ENCODE peak calls at places on chromosomes 1 and 21, in five cellular contexts. Y, X, V, Q and K are unnamed samples.

GRCh38 chr1:21944261-21945074 is 7.4 kb upstream of the HSPG2 start:
- DNase-seq in V (no peak), Q (no peak), Y (peak), X (no peak), K (no peak)

GRCh38 chr1:96557336-96557735 is 164.2 kb upstream of the PTBP2 start:
- DNase-seq in Q (no peak), X (no peak), Y (no peak), V (no peak), K (no peak)

GRCh38 chr1:234858722-234859121 is 248.7 kb upstream of the IRF2BP2 start:
- DNase-seq in V (no peak), Q (no peak), Y (no peak), X (no peak), K (no peak)

GRCh38 chr1:46002751-46003150 is 129.7 kb downstream of the PIK3R3 start:
- DNase-seq in Y (no peak), V (no peak), X (no peak), Q (no peak), K (no peak)

GRCh38 chr1:50180367-50180766 is 71.6 kb downstream of the ELAVL4 start:
- DNase-seq in Q (no peak), Y (no peak), V (no peak), X (no peak), K (no peak)

GRCh38 chr1:197027359-197027758 is 39.7 kb downstream of the F13B start:
- DNase-seq in X (no peak), V (peak), Y (no peak), Q (no peak), K (peak)

GRCh38 chr1:114669562-114670082 is at the start of gene DENND2C:
- DNase-seq in Q (no peak), V (no peak), Y (peak), X (no peak), K (no peak)

GRCh38 chr1:62841587-62842169 is 57.7 kb downstream of the ATG4C start:
- DNase-seq in Y (peak), V (peak), X (no peak), Q (no peak), K (no peak)

GRCh38 chr1:204314209-204314892 is 45.4 kb downstream of the PLEKHA6 start:
- DNase-seq in X (no peak), Y (no peak), Q (no peak), V (no peak), K (no peak)

GRCh38 chr21:45279446-45280177 is 8.1 kb downstream of the POFUT2 start:
- DNase-seq in X (no peak), V (no peak), Q (no peak), Y (no peak), K (no peak)

GRCh38 chr1:30952098-30952497 is 43.5 kb upstream of the SDC3 start:
- DNase-seq in X (no peak), V (no peak), Q (no peak), Y (no peak), K (no peak)

GRCh38 chr21:15725949-15726348 is 3.8 kb upstream of the USP25 start:
- DNase-seq in Q (no peak), X (no peak), Y (no peak), V (no peak), K (no peak)

GRCh38 chr21:40841524-40842196 is 5.3 kb downstream of the DSCAM start:
- DNase-seq in X (peak), V (no peak), Y (peak), Q (no peak), K (peak)

GRCh38 chr1:212710566-212710965 is 10.9 kb upstream of the BATF3 start:
- DNase-seq in V (no peak), X (no peak), Y (no peak), Q (no peak), K (no peak)

GRCh38 chr1:2526824-2527552 is 592 bp upstream of the PANK4 start:
- DNase-seq in Y (no peak), X (no peak), V (no peak), Q (peak), K (peak)

GRCh38 chr1:78834201-78834741 is 172.3 kb downstream of the ADGRL4 start:
- DNase-seq in X (no peak), V (no peak), Y (no peak), Q (no peak), K (no peak)

GRCh38 chr1:4801192-4801924 is 146.9 kb downstream of the AJAP1 start:
- DNase-seq in Q (peak), V (no peak), X (peak), Y (no peak), K (no peak)

GRCh38 chr1:199272690-199273089 is 633.9 kb downstream of the PTPRC start:
- DNase-seq in V (peak), Q (peak), X (peak), Y (no peak), K (peak)

GRCh38 chr1:149931212-149931805 is 3.7 kb upstream of the SF3B4 start:
- DNase-seq in Q (no peak), V (no peak), X (no peak), Y (no peak), K (no peak)

GRCh38 chr1:13550663-13551062 is 33.0 kb upstream of the PDPN start:
- DNase-seq in Q (no peak), X (no peak), Y (peak), V (no peak), K (no peak)

GRCh38 chr1:195237161-195237889 is 1370.9 kb downstream of the KCNT2 start:
- DNase-seq in Y (no peak), V (no peak), Q (no peak), X (no peak), K (no peak)

GRCh38 chr1:116537439-116537838 is 33.4 kb downstream of the CD58 start:
- DNase-seq in V (no peak), Y (no peak), Q (no peak), X (no peak), K (peak)

GRCh38 chr1:88892146-88892877 is 945 bp upstream of the GTF2B start:
- DNase-seq in V (peak), X (no peak), Q (no peak), Y (no peak), K (peak)

GRCh38 chr1:11564237-11564636 is 85.3 kb downstream of the DISP3 start:
- DNase-seq in Y (no peak), Q (no peak), X (no peak), V (no peak), K (no peak)

GRCh38 chr1:12019858-12020509 is 686 bp downstream of the MIIP start:
- DNase-seq in X (no peak), Y (no peak), Q (no peak), V (no peak), K (no peak)

GRCh38 chr1:71156633-71157032 is 75.8 kb upstream of the ZRANB2 start:
- DNase-seq in Y (no peak), Q (no peak), X (no peak), V (no peak), K (no peak)

GRCh38 chr1:67013573-67013972 is 40.4 kb downstream of the SLC35D1 start:
- DNase-seq in Q (no peak), V (no peak), X (no peak), Y (no peak), K (peak)

GRCh38 chr1:9164537-9164910 is 35.6 kb upstream of the GPR157 start:
- DNase-seq in X (no peak), Q (no peak), Y (no peak), V (no peak), K (no peak)

GRCh38 chr1:46512792-46513190 is 23.2 kb downstream of the DMBX1 start:
- DNase-seq in V (no peak), Q (peak), X (no peak), Y (no peak), K (no peak)

GRCh38 chr1:229887043-229887822 is 179.8 kb upstream of the GALNT2 start:
- DNase-seq in V (no peak), Q (no peak), X (no peak), Y (no peak), K (peak)

GRCh38 chr1:115426271-115426771 is 88.3 kb upstream of the NGF start:
- DNase-seq in X (no peak), Y (no peak), V (peak), Q (peak), K (no peak)

GRCh38 chr21:41953249-41953830 is 478 bp downstream of the C2CD2 start:
- DNase-seq in X (peak), Y (peak), Q (no peak), V (no peak), K (no peak)

GRCh38 chr1:239872554-239872953 is 219.1 kb upstream of the FMN2 start:
- DNase-seq in X (no peak), Y (no peak), Q (no peak), V (no peak), K (no peak)

GRCh38 chr1:3915551-3916121 is 15.6 kb upstream of the C1orf174 start:
- DNase-seq in V (no peak), X (no peak), Q (no peak), Y (no peak), K (no peak)

GRCh38 chr1:13725714-13726175 is 25.8 kb downstream of the PRDM2 start:
- DNase-seq in V (peak), Q (no peak), Y (peak), X (no peak), K (no peak)

GRCh38 chr1:218665216-218665615 is 320.1 kb downstream of the TGFB2 start:
- DNase-seq in Q (no peak), Y (no peak), X (no peak), V (peak), K (no peak)

GRCh38 chr21:38761531-38761930 is 44.2 kb upstream of the ETS2 start:
- DNase-seq in Y (no peak), X (no peak), Q (no peak), V (no peak), K (no peak)

GRCh38 chr21:38760762-38761155 is 45.0 kb upstream of the ETS2 start:
- DNase-seq in V (no peak), Y (no peak), X (no peak), Q (no peak), K (no peak)

GRCh38 chr21:38760017-38760761 is 45.5 kb upstream of the ETS2 start:
- DNase-seq in V (no peak), X (no peak), Q (no peak), Y (peak), K (no peak)

GRCh38 chr21:38758815-38759214 is 46.9 kb upstream of the ETS2 start:
- DNase-seq in Y (no peak), X (no peak), V (no peak), Q (no peak), K (no peak)

GRCh38 chr21:38759286-38759872 is 46.4 kb upstream of the ETS2 start:
- DNase-seq in Y (no peak), Q (no peak), X (no peak), V (no peak), K (no peak)
- H3K27ac ChIP-seq in Y (no peak), Q (no peak), X (peak), V (no peak), K (no peak)

DNA sequence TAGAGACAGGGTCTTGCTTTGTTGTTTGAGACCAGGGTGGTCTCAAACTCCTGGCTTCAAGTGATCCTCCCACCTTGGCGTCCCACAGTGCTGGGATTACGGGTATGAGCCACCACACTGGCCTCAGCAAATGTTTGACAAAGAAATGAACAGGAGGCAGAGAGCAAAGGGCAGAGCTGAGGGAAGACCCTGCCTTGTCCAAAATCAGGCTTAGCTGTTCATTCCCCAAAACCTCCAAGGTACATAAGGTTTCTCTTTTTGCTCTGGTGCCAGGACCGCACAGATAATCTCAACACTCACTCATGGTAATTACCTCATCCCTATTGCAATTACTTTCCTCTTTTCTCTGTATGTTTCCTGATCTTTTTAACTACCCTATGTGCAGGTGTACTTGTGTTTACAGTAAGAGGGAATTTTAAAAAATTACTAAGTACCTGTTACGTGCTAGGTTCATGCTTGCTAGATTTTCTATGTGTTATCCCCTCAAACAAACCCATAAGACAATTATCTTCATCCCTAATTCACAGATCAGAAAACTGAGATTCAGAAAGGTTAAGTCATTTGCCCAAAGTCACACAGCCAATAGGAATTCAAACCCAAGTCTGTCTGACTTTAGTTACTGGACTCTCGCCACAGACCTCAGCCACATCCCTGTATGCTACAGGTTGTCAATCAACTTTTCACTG is 11.5 kb downstream of the ASAP3 start:
- DNase-seq in V (no peak), Y (peak), Q (no peak), X (no peak), K (no peak)
- H3K27ac ChIP-seq in V (no peak), Y (no peak), Q (no peak), X (no peak), K (peak)

GRCh38 chr1:225692517-225692879 is 39.6 kb upstream of the ENAH start:
- DNase-seq in Q (no peak), X (no peak), Y (no peak), V (no peak), K (no peak)

GRCh38 chr1:225689882-225690459 is 37.0 kb upstream of the ENAH start:
- DNase-seq in X (no peak), Q (no peak), V (peak), Y (no peak), K (no peak)

GRCh38 chr1:225693085-225693698 is 40.3 kb upstream of the ENAH start:
- DNase-seq in Y (no peak), X (no peak), V (no peak), Q (no peak), K (no peak)

GRCh38 chr1:225691377-225691776 is 38.5 kb upstream of the ENAH start:
- DNase-seq in X (no peak), Y (no peak), V (peak), Q (no peak), K (no peak)

DNA sequence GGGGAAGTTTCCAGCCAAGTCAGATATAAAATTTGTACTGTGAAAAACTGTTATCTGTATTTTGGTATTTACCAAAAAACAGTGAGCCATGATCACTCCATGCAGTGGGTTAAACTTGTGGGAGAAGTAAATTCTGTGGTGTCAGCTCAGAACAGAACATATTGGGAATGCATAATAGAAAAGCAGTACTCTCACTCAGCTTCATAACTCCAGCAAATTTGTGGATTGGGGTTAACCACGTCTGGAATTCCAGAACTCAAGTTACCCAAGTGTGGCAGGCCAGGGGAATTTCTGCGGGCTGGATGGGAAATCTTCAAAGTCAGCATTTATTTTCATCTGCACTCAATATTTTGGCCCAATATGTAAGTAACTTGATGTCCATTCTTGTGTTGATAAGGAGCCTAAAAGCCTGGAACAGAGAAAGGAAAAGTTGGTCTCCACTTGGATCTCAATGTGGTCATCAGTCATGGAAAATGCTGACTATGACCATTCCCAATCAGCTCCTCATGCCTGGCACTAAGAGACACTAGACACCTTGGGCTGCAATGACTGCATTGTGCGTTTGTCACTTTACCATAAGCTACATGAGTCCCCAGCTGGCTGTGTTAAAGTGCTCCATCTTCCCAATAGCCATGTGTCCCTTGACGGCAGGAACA is 39.1 kb upstream of the ENAH start:
- DNase-seq in V (peak), Y (no peak), X (no peak), Q (no peak), K (no peak)
- H3K27ac ChIP-seq in V (peak), Y (no peak), X (no peak), Q (no peak), K (no peak)

DNA sequence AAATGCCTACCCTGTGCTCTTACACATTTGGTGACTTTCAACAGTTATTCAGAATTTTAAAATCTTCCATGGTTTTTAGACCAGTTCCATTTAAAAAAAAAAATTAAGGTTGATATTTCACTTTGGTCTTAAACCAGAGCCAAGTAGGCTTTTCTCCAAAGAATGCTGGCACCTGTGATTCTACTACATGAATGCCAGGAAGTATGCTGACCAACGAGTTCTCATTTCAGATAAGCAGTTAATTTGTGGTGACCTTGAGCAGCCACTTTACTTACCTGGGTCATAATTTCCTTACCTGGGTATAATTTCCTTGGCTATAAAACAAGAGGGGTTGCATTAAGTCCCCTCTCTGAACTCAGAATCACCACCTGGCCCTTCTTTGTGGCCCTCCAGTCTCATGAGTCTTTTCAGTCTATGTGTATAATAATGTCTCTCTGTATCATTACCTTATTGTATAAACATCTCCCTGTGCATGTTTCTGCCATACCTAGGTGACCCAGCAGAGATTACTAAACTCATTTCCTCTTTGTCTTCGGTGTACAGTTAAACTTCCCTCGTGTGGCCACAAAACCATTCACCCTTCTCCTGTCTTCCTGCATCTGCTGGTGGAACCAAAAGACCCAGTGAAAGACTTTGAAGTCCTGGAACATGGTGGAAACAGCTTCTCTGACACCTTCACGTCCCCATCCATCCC is 139.1 kb upstream of the DPT start:
- DNase-seq in Y (no peak), X (no peak), V (no peak), Q (no peak), K (no peak)
- H3K27ac ChIP-seq in Y (no peak), X (no peak), V (no peak), Q (no peak), K (no peak)

DNA sequence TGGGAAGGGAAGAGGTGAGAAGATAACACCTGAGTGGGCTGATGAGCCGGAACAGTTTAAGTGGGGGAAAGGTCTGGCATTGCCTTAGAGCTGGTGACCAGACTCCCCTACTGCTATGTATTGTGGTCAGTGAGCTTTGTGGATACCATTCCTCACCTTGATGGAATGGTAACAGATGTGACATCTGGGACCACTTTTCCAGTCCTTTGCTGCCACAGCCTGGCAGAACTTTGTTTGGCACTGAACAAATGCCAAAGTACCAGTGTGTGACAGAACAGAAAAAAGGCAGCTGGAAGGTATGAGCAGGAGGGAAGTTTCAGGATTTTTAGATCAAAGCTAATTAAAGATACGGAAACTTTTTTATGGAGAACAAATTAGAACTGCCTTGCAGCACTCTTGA is 6.2 kb downstream of the MED8 start:
- DNase-seq in V (no peak), X (no peak), Q (no peak), Y (no peak), K (no peak)
- H3K27ac ChIP-seq in V (no peak), X (no peak), Q (no peak), Y (no peak), K (no peak)

DNA sequence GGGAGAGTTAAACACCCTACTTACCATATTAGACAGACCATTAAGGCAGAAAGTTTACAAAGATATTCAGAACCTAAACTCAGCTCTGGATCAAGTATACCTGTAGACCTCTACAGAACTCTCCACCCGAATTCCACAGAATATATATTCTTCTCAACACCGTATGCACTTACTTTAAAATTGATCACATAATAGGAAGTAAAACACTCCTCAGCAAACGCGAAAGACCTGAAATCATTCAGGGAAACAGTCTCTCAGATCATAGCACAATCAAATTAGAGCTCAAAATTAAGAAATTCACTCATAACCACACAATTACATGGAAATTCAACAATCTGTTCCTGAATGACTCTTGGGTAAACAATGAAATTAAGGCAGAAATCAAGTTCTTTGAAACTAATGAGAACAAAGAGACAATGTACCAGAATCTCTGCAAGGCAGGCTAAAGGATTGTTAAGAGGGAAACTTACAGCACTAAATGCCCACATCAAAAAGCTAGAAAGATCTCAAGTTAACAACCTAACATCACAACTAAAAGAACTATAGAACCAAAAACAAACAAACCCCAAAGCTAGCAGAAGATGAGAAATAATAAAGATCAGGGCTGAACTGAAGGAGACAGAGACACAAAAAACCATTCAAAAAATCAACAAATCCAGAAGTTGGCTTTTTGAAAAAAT is 19.1 kb downstream of the CD84 start:
- DNase-seq in X (no peak), Q (no peak), V (no peak), Y (no peak), K (no peak)
- H3K27ac ChIP-seq in X (no peak), Q (no peak), V (no peak), Y (no peak), K (no peak)

GRCh38 chr1:211490038-211490678 is 1.8 kb downstream of the RD3 start:
- DNase-seq in Q (no peak), X (no peak), Y (no peak), V (no peak), K (no peak)
- H3K27ac ChIP-seq in Q (no peak), X (no peak), Y (no peak), V (no peak), K (no peak)